ENCODE peak calls at places on chromosomes 13 and 19, in eight cellular contexts. S, F, N, R, A, D, L and T are unnamed samples.

GRCh38 chr19:39765091-39766076 is 13.3 kb upstream of the LEUTX start:
- DNase-seq in L (peak; percentile 20), F (no peak), D (peak; percentile 48), A (no peak), N (peak; percentile 35), R (peak; percentile 45), S (peak; percentile 8), T (peak; percentile 40)

GRCh38 chr19:27733551-27734266 is 1479.2 kb downstream of the UQCRFS1 start:
- DNase-seq in A (no peak), N (no peak), F (no peak), L (peak; percentile 28), S (no peak), D (no peak), R (no peak), T (peak; percentile 61)

GRCh38 chr19:9869008-9869617 is 34.0 kb downstream of the PIN1 start:
- DNase-seq in D (no peak), N (no peak), F (no peak), R (no peak), A (no peak), S (no peak), L (no peak), T (no peak)

GRCh38 chr19:2714531-2715269 is 6.5 kb downstream of the DIRAS1 start:
- DNase-seq in R (no peak), A (no peak), N (no peak), L (no peak), S (no peak), D (no peak), F (no peak), T (no peak)

GRCh38 chr19:13132471-13133166 is 14.6 kb downstream of the NACC1 start:
- DNase-seq in N (peak; percentile 86), L (peak; percentile 89), S (peak; percentile 56), D (peak; percentile 80), F (no peak), A (no peak), R (no peak), T (peak; percentile 33)

GRCh38 chr13:96768524-96768923 is 225.8 kb downstream of the OXGR1 start:
- DNase-seq in R (no peak), L (peak; percentile 11), D (no peak), S (no peak), N (no peak), F (no peak), A (no peak), T (no peak)

GRCh38 chr13:97583884-97584497 is 150.0 kb downstream of the RAP2A start:
- DNase-seq in A (no peak), L (no peak), S (no peak), F (no peak), R (no peak), N (no peak), D (no peak), T (no peak)

GRCh38 chr19:14595558-14595957 is 12.7 kb downstream of the CLEC17A start:
- DNase-seq in A (no peak), F (no peak), D (no peak), N (no peak), L (no peak), S (no peak), R (no peak), T (no peak)

GRCh38 chr13:79541426-79542049 is 60.6 kb downstream of the NDFIP2 start:
- DNase-seq in L (peak; percentile 53), A (peak; percentile 3), N (peak; percentile 58), R (peak; percentile 40), F (no peak), S (peak; percentile 42), D (peak; percentile 39), T (peak; percentile 72)